ENCODE peak calls at places on chromosomes 4 and X, in six cellular contexts. Z is right lobe of liver, Q is Panc1, F is choroid plexus epithelial cell, P is A673, G is astrocyte of the spinal cord. C is an unnamed sample.

GRCh38 chr4:6916587-6917444 is 7.2 kb downstream of the TBC1D14 start:
- DNase-seq in Z (peak), Q (peak), F (peak), P (peak), G (no peak), C (no peak)

GRCh38 chrX:31540313-31540712 is 468.5 kb upstream of the FTHL17 start:
- DNase-seq in Z (no peak), Q (no peak), F (no peak), P (peak), G (no peak), C (no peak)

GRCh38 chr4:168848977-168849687 is 160.9 kb downstream of the CBR4 start:
- DNase-seq in Z (no peak), Q (no peak), F (peak), P (peak), G (peak), C (no peak)

GRCh38 chr4:168840988-168841681 is 168.9 kb downstream of the CBR4 start:
- DNase-seq in Z (no peak), Q (no peak), F (no peak), P (no peak), G (no peak), C (no peak)

GRCh38 chrX:30196322-30196721 is 19.0 kb upstream of the MAGEB2 start:
- DNase-seq in Z (no peak), Q (no peak), F (peak), P (peak), G (peak), C (no peak)

GRCh38 chr4:117331817-117332216 is 246.4 kb upstream of the TRAM1L1 start:
- DNase-seq in Z (no peak), Q (no peak), F (peak), P (no peak), G (peak), C (no peak)

GRCh38 chr4:174521800-174522182 is 497 bp downstream of the HPGD start:
- DNase-seq in Z (peak), Q (no peak), F (no peak), P (peak), G (no peak), C (no peak)

GRCh38 chr4:52911684-52912294 is 49.7 kb downstream of the RASL11B start:
- DNase-seq in Z (peak), Q (peak), F (peak), P (peak), G (peak), C (peak)

GRCh38 chr4:185011408-185011807 is 6.9 kb upstream of the HELT start:
- DNase-seq in Z (no peak), Q (no peak), F (no peak), P (peak), G (no peak), C (no peak)
- TF ChIP-seq CTCF in Z (peak), Q (peak), F (peak), P (peak), G (peak), C (peak)

GRCh38 chr4:25549413-25549812 is 106.2 kb upstream of the SLC34A2 start:
- DNase-seq in Z (no peak), Q (no peak), F (no peak), P (no peak), G (no peak), C (no peak)

GRCh38 chr4:25552580-25553271 is 102.9 kb upstream of the SLC34A2 start:
- DNase-seq in Z (no peak), Q (no peak), F (no peak), P (no peak), G (no peak), C (no peak)

GRCh38 chr4:25547343-25547742 is 108.3 kb upstream of the SLC34A2 start:
- DNase-seq in Z (no peak), Q (no peak), F (no peak), P (no peak), G (no peak), C (no peak)

GRCh38 chr4:25550376-25551030 is 105.1 kb upstream of the SLC34A2 start:
- DNase-seq in Z (no peak), Q (no peak), F (no peak), P (no peak), G (no peak), C (no peak)

DNA sequence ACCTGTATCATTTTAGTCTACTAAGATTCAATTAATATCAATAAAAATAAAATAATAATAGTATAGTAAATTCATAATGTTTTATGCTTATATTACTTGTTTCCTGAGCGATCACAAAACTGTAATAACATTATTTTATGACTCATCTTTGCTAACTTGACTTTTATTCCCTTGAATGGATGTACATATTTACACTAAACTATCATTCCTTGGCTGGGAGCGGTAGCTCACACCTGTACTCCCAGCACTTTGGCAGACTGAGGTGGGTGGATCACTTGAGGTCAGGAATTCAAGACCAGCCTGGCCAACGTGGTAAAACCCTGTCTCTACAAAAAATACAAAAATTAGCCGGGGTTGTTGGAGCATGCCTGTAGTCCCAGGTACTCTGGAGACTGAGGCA is 104.0 kb upstream of the SLC34A2 start:
- DNase-seq in Z (no peak), Q (no peak), F (no peak), P (no peak), G (no peak), C (no peak)
- H3K4me3 ChIP-seq in Z (no peak), Q (no peak), F (no peak), P (no peak), G (no peak), C (no peak)

GRCh38 chr4:47493238-47494123 is 8.4 kb downstream of the ATP10D start:
- DNase-seq in Z (no peak), Q (no peak), F (no peak), P (no peak), G (no peak), C (no peak)

GRCh38 chr4:47494124-47494430 is 9.0 kb downstream of the ATP10D start:
- DNase-seq in Z (no peak), Q (no peak), F (no peak), P (no peak), G (no peak), C (no peak)

GRCh38 chr4:47486306-47486705 is 1.2 kb downstream of the ATP10D start:
- DNase-seq in Z (no peak), Q (no peak), F (peak), P (no peak), G (peak), C (no peak)

GRCh38 chr4:47488706-47489105 is 3.6 kb downstream of the ATP10D start:
- DNase-seq in Z (no peak), Q (no peak), F (no peak), P (no peak), G (no peak), C (no peak)

DNA sequence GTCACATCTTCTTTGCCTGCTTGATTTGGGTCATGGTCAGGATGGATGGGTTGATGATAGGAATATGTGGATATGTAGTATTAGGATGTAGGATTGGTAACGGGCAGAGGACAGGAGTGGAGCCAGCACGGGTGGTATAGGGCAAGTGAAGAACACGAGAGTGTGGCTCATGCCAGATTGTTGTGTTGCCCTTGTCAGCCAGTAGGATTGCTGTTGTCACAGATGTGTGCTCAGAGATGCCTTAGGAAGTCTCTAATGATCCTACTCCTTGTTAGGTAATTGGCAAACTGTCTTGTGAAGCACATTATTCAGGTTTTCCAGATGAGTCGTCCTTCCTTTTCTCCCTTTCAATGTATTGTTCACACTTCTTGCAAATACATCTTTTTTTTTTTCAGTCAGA is 5.5 kb downstream of the ATP10D start:
- DNase-seq in Z (no peak), Q (peak), F (peak), P (peak), G (peak), C (no peak)
- TF ChIP-seq CTCF in Z (peak), Q (peak), F (peak), P (peak), G (peak), C (peak)

DNA sequence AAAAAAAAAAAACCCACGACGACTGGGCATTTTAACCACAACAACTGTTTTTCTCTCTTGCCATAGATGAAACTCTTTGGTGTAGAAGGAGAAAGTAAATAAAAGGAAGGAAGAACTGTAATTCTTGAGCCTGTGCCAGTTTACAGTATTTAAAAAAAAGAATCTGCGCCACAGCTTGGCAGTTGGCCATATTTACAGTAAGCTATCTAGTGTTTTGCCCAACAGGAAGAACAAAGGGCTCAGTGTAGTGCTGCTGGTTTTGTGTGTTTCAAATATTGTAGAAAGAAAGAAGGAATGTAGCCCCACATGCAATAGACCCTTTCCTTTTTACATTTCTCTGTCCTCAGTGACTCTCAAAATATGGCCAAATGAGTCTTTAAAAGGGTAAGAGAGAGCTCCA is 66.1 kb downstream of the NR3C2 start:
- DNase-seq in Z (no peak), Q (no peak), F (peak), P (peak), G (peak), C (no peak)
- H3K4me3 ChIP-seq in Z (no peak), Q (no peak), F (no peak), P (peak), G (no peak), C (no peak)

GRCh38 chrX:118000518-118000917 is 116.1 kb downstream of the KLHL13 start:
- DNase-seq in Z (no peak), Q (no peak), F (no peak), P (no peak), G (no peak), C (no peak)

GRCh38 chrX:117996408-117996807 is 120.2 kb downstream of the KLHL13 start:
- DNase-seq in Z (no peak), Q (no peak), F (no peak), P (no peak), G (no peak), C (no peak)

GRCh38 chrX:117995378-117995777 is 121.2 kb downstream of the KLHL13 start:
- DNase-seq in Z (no peak), Q (no peak), F (no peak), P (no peak), G (no peak), C (no peak)

GRCh38 chrX:117998171-117998570 is 118.4 kb downstream of the KLHL13 start:
- DNase-seq in Z (no peak), Q (no peak), F (no peak), P (no peak), G (no peak), C (no peak)

GRCh38 chrX:117996918-117997480 is 119.6 kb downstream of the KLHL13 start:
- DNase-seq in Z (no peak), Q (no peak), F (no peak), P (peak), G (no peak), C (no peak)
- TF ChIP-seq CTCF in Z (no peak), Q (peak), F (no peak), P (peak), G (peak), C (peak)